ENCODE peak calls at places on chromosome 7, in five cellular contexts. L, Q, A, V and W are unnamed samples.

GRCh38 chr7:138752568-138753518 is 45.0 kb upstream of the TMEM213 start:
- DNase-seq in L (peak; percentile 92), Q (peak; percentile 80), A (peak; percentile 3), V (peak; percentile 17), W (peak; percentile 36)

GRCh38 chr7:129188892-129189660 is 643 bp downstream of the SMO start:
- DNase-seq in L (no peak), Q (no peak), A (peak; percentile 27), V (peak; percentile 27), W (no peak)

GRCh38 chr7:1225462-1226154 is 7.1 kb upstream of the UNCX start:
- DNase-seq in L (no peak), Q (no peak), A (no peak), V (no peak), W (no peak)

GRCh38 chr7:49852619-49853462 is 79.4 kb downstream of the VWC2 start:
- DNase-seq in L (peak; percentile 39), Q (no peak), A (peak; percentile 12), V (peak; percentile 26), W (peak; percentile 69)

GRCh38 chr7:77855371-77856083 is 57.0 kb downstream of the PHTF2 start:
- DNase-seq in L (no peak), Q (no peak), A (peak; percentile 13), V (no peak), W (peak; percentile 20)

GRCh38 chr7:111835066-111835465 is 272.8 kb upstream of the IMMP2L start:
- DNase-seq in L (no peak), Q (no peak), A (peak; percentile 89), V (no peak), W (no peak)

GRCh38 chr7:132758983-132759382 is 182.7 kb upstream of the PLXNA4 start:
- DNase-seq in L (no peak), Q (no peak), A (no peak), V (no peak), W (no peak)

GRCh38 chr7:30908681-30909080 is 3.0 kb upstream of the AQP1 start:
- DNase-seq in L (no peak), Q (no peak), A (no peak), V (no peak), W (no peak)

GRCh38 chr7:47195641-47196040 is 386.3 kb downstream of the TNS3 start:
- DNase-seq in L (no peak), Q (no peak), A (no peak), V (no peak), W (no peak)

GRCh38 chr7:99390941-99391602 is 16.5 kb downstream of the ARPC1B start:
- DNase-seq in L (no peak), Q (no peak), A (no peak), V (no peak), W (no peak)

GRCh38 chr7:99385564-99385963 is 11.0 kb downstream of the ARPC1B start:
- DNase-seq in L (no peak), Q (no peak), A (no peak), V (no peak), W (no peak)

GRCh38 chr7:99386584-99387238 is 12.2 kb downstream of the ARPC1B start:
- DNase-seq in L (peak; percentile 67), Q (no peak), A (peak; percentile 37), V (no peak), W (no peak)

GRCh38 chr7:99389772-99390171 is 15.2 kb downstream of the ARPC1B start:
- DNase-seq in L (no peak), Q (no peak), A (no peak), V (no peak), W (no peak)

DNA sequence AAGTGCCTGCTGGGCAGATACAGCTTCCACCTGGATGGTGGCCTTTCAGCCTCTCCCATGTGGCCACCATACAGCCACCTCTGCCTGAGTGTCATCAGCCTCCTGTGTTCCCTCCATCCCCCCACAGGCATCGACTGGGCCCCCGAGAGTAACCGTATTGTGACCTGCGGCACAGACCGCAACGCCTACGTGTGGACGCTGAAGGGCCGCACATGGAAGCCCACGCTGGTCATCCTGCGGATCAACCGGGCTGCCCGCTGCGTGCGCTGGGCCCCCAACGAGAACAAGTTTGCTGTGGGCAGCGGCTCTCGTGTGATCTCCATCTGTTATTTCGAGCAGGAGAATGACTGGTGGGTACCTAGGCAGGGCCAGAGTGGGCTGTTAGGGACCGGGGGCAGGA is 13.4 kb downstream of the ARPC1B start:
- DNase-seq in L (no peak), Q (no peak), A (no peak), V (no peak), W (no peak)
- H3K36me3 ChIP-seq in L (peaks cover 45% of the 10 kb centered on the region), Q (no peaks in the 10 kb centered on the region), A (peaks cover 39% of the 10 kb centered on the region), V (no peaks in the 10 kb centered on the region), W (no peaks in the 10 kb centered on the region)

GRCh38 chr7:130942211-130942964 is 208.4 kb upstream of the KLF14 start:
- DNase-seq in L (peak; percentile 70), Q (no peak), A (peak; percentile 86), V (peak; percentile 61), W (peak; percentile 70)
- TF ChIP-seq POLR2A in L (no peak), Q (no peak), A (peak; percentile 19), V (peak; percentile 35), W (no peak)

GRCh38 chr7:123209786-123210185 is 10.0 kb upstream of the SLC13A1 start:
- DNase-seq in L (peak; percentile 20), Q (no peak), A (no peak), V (no peak), W (peak; percentile 39)

GRCh38 chr7:123211545-123211944 is 11.8 kb upstream of the SLC13A1 start:
- DNase-seq in L (no peak), Q (no peak), A (no peak), V (no peak), W (no peak)

GRCh38 chr7:123204206-123204835 is 4.6 kb upstream of the SLC13A1 start:
- DNase-seq in L (no peak), Q (no peak), A (no peak), V (no peak), W (no peak)

GRCh38 chr7:123210986-123211385 is 11.2 kb upstream of the SLC13A1 start:
- DNase-seq in L (no peak), Q (no peak), A (no peak), V (no peak), W (no peak)

DNA sequence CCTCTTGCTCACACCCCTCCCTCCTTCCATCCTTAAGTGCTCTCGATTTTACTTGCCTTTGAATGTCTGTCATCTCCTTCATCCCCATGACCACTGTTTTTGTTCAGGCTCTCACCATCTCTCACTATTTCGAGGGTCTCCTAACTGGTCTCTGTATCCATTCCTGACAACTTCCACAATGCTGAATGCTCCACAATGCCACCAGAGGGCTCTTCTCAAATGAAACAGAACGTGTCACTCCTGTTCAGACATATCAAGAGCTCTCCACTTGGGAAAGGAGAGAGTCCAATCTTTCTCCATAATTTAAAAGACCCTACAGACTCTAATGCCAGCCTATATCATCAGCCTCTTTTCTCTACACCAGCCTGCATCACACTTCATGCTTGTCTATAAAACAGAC is 9.0 kb upstream of the SLC13A1 start:
- DNase-seq in L (peak; percentile 25), Q (no peak), A (no peak), V (no peak), W (peak; percentile 51)
- TF ChIP-seq CTCF in L (peak; percentile 47), Q (peak; percentile 8), A (no peak), V (peak; percentile 13), W (no peak)

DNA sequence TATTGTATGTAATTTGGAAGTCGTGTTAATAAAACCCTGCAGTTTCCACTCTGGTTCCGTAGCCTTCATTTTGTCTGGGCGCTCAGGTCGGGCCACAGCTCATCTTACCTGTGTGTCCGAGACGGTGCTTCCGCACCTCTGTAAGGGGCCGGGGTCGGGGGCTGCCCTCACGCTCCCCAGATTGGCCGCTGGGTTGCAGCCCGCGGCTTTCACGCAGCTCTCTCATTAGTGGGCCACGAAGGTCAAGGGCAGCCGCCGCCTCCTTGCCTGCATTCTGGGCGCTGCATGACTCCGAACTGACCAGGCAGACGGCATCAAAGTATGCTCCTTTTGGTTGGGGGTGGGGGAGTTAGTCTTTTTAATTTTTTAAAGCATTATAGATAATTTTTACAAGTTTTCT is 30.8 kb downstream of the SHH start:
- DNase-seq in L (no peak), Q (no peak), A (no peak), V (no peak), W (no peak)
- H3K36me3 ChIP-seq in L (peaks cover 48% of the 10 kb centered on the region), Q (no peaks in the 10 kb centered on the region), A (peaks cover 25% of the 10 kb centered on the region), V (no peaks in the 10 kb centered on the region), W (no peaks in the 10 kb centered on the region)

GRCh38 chr7:19700936-19701335 is 7.9 kb downstream of the POLR1F start:
- DNase-seq in L (no peak), Q (no peak), A (no peak), V (no peak), W (no peak)
- TF ChIP-seq POLR2A in L (no peak), Q (no peak), A (no peak), V (no peak), W (no peak)

GRCh38 chr7:96772295-96772694 is 62.6 kb upstream of the SEM1 start:
- DNase-seq in L (no peak), Q (no peak), A (no peak), V (no peak), W (no peak)

GRCh38 chr7:96775046-96775445 is 65.4 kb upstream of the SEM1 start:
- DNase-seq in L (no peak), Q (no peak), A (no peak), V (no peak), W (no peak)

GRCh38 chr7:96773483-96773882 is 63.8 kb upstream of the SEM1 start:
- DNase-seq in L (no peak), Q (no peak), A (no peak), V (no peak), W (no peak)

GRCh38 chr7:96781919-96782318 is 72.3 kb upstream of the SEM1 start:
- DNase-seq in L (no peak), Q (no peak), A (no peak), V (no peak), W (no peak)

DNA sequence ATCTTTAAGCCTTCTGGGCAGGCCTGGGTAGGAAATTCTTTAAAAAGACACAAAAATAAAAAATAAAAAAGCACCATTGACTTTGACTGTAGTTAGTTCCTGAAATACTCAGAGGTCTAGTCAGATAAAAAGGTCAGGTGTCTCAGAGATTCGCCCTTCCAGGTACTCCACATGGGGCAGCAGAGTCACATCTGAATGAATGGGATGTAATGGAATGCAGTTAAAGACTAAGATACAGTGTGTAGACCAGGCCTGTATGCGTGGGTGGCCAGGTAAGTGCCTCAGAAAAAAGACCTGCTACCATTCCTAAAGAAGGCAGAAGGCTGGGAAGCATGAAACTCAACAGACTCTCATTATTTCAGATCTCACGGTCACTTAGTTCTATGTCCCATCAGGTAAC is 68.6 kb upstream of the SEM1 start:
- DNase-seq in L (peak; percentile 38), Q (no peak), A (no peak), V (no peak), W (no peak)
- TF ChIP-seq CTCF in L (peak; percentile 66), Q (no peak), A (no peak), V (no peak), W (no peak)

GRCh38 chr7:6425948-6426347 is 21.8 kb downstream of the DAGLB start:
- DNase-seq in L (no peak), Q (no peak), A (no peak), V (no peak), W (no peak)

GRCh38 chr7:6433814-6434630 is 13.7 kb downstream of the DAGLB start:
- DNase-seq in L (no peak), Q (no peak), A (no peak), V (no peak), W (no peak)

GRCh38 chr7:6430974-6431373 is 16.8 kb downstream of the DAGLB start:
- DNase-seq in L (no peak), Q (no peak), A (no peak), V (no peak), W (no peak)

GRCh38 chr7:6432786-6433185 is 15.0 kb downstream of the DAGLB start:
- DNase-seq in L (no peak), Q (no peak), A (no peak), V (no peak), W (no peak)

GRCh38 chr7:6430271-6430940 is 17.3 kb downstream of the DAGLB start:
- DNase-seq in L (no peak), Q (no peak), A (peak; percentile 80), V (no peak), W (no peak)
- H3K36me3 ChIP-seq in L (peaks cover 48% of the 10 kb centered on the region), Q (no peaks in the 10 kb centered on the region), A (peaks cover 40% of the 10 kb centered on the region), V (no peaks in the 10 kb centered on the region), W (no peaks in the 10 kb centered on the region)

GRCh38 chr7:26180792-26181198 is 19.8 kb downstream of the HNRNPA2B1 start:
- DNase-seq in L (no peak), Q (no peak), A (no peak), V (no peak), W (no peak)
- TF ChIP-seq POLR2A in L (peak; percentile 22), Q (no peak), A (no peak), V (no peak), W (no peak)